ENCODE peak calls at places on chromosomes 11 and 22, in seven cellular contexts. F, L, M, R, B, K and N are unnamed samples. For H4K20me1, the result is how much of the 10 kb centered on the place peaks cover.

GRCh38 chr11:10975287-10975721 is 117.5 kb upstream of the ZBED5 start:
- DNase-seq in F (no peak), L (no peak), M (no peak), R (no peak), B (no peak), K (no peak), N (peak)

GRCh38 chr22:17706451-17706900 is 67.8 kb downstream of the BID start:
- DNase-seq in F (peak), L (peak), M (peak), R (peak), B (peak), K (peak), N (peak)

GRCh38 chr11:118930152-118930712 is 4.5 kb upstream of the BCL9L start:
- DNase-seq in F (peak), L (peak), M (peak), R (peak), B (peak), K (peak), N (peak)

GRCh38 chr11:47641585-47642098 is 717 bp downstream of the MTCH2 start:
- DNase-seq in F (no peak), L (peak), M (no peak), R (no peak), B (peak), K (no peak), N (peak)

GRCh38 chr11:88692306-88692705 is 354.8 kb upstream of the CTSC start:
- DNase-seq in F (no peak), L (no peak), M (no peak), R (no peak), B (no peak), K (no peak), N (no peak)

GRCh38 chr11:10581481-10582019 is 13.1 kb upstream of the LYVE1 start:
- DNase-seq in F (no peak), L (no peak), M (peak), R (peak), B (no peak), K (no peak), N (peak)

GRCh38 chr11:94129505-94130335 is 1.1 kb downstream of the PANX1 start:
- DNase-seq in F (no peak), L (no peak), M (peak), R (peak), B (peak), K (peak), N (no peak)

GRCh38 chr11:11965192-11965591 is 43.2 kb downstream of the DKK3 start:
- DNase-seq in F (no peak), L (no peak), M (no peak), R (no peak), B (no peak), K (no peak), N (no peak)

GRCh38 chr11:33257897-33258630 is 883 bp downstream of the HIPK3 start:
- DNase-seq in F (no peak), L (peak), M (peak), R (peak), B (peak), K (peak), N (peak)

GRCh38 chr11:102868359-102868758 is 6.4 kb downstream of the MMP12 start:
- DNase-seq in F (no peak), L (no peak), M (no peak), R (peak), B (no peak), K (no peak), N (no peak)

GRCh38 chr11:44224867-44225501 is 85.0 kb downstream of the ALX4 start:
- DNase-seq in F (no peak), L (no peak), M (no peak), R (no peak), B (no peak), K (no peak), N (no peak)

GRCh38 chr22:49713003-49713402 is 114.7 kb downstream of the BRD1 start:
- DNase-seq in F (no peak), L (no peak), M (no peak), R (no peak), B (no peak), K (no peak), N (no peak)

GRCh38 chr22:20239063-20239950 is 28.8 kb downstream of the RTN4R start:
- DNase-seq in F (no peak), L (no peak), M (peak), R (peak), B (no peak), K (no peak), N (no peak)
- H3K4me3 ChIP-seq in F (no peak), L (no peak), M (no peak), R (no peak), B (no peak), K (no peak), N (no peak)

GRCh38 chr22:33865248-33865647 is 55.0 kb downstream of the LARGE1 start:
- DNase-seq in F (no peak), L (no peak), M (no peak), R (no peak), B (no peak), K (no peak), N (no peak)
- H4K20me1 ChIP-seq in F (under half), L (under half), M (under half), R (under half), B (under half), K (under half), N (under half)

DNA sequence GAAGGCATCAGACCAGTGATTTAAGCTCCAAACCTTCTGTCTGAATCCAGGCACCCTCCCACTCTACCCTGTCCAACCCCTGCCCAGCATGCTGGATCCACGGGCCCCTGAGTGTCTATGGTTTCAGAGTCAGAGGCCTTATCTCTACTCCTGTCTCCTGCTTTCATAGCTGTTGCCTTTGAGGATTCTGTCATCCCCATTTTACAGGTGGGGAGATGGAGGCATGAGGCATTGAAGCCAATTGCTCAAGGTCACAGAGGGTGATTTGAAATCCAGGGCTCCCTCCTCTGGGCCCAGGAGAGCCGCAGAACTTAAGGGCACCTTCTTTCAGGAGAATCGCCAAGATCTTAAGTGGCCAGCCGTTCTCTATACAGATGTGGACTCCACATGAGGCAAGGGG is 3.1 kb downstream of the KCNJ4 start:
- DNase-seq in F (no peak), L (no peak), M (no peak), R (no peak), B (no peak), K (no peak), N (no peak)
- H3K4me3 ChIP-seq in F (no peak), L (no peak), M (no peak), R (no peak), B (no peak), K (no peak), N (no peak)

GRCh38 chr22:28885939-28886338 is 2.6 kb downstream of the ZNRF3 start:
- DNase-seq in F (no peak), L (no peak), M (no peak), R (no peak), B (no peak), K (no peak), N (peak)

GRCh38 chr22:28891156-28891733 is 7.9 kb downstream of the ZNRF3 start:
- DNase-seq in F (no peak), L (no peak), M (no peak), R (no peak), B (no peak), K (no peak), N (no peak)

GRCh38 chr22:28884754-28885375 is 1.5 kb downstream of the ZNRF3 start:
- DNase-seq in F (no peak), L (peak), M (no peak), R (no peak), B (no peak), K (no peak), N (no peak)

GRCh38 chr22:28889625-28890024 is 6.3 kb downstream of the ZNRF3 start:
- DNase-seq in F (no peak), L (no peak), M (no peak), R (no peak), B (no peak), K (no peak), N (no peak)

DNA sequence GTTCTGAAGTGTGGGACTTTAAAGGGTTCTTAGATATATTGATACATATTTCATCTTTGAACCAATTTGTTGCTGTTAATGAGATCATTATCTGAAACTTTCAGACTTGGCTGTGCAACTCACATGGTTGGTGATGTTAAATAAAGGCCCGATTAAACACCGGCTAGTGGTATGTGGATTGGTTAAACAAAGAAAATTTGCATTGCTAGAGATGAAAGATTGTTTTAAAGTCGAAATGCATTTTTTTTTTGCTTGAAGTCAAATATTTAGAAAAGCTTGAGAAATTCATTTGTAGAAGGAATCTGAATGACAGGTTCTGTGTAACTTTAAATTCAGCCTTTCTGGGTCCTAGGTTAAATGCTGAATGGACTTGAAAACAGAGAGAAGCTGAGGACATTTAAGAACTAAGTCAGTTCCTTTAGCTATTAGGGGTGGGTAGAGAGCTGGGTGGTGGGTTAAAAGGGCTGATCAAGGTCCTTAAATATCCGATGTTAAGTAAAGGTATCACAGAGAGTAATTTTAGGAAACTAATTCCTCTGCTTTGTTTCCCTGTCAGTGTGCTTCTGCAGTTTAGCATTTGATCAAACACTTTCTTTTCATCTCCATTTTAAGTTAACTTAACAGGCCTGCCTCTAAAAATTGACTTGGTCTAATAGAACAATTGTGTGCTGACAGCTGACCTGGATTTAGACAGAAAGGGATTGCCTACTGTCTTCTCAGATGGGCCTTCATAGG is 4.5 kb downstream of the ZNRF3 start:
- DNase-seq in F (no peak), L (no peak), M (no peak), R (no peak), B (no peak), K (no peak), N (no peak)
- H4K20me1 ChIP-seq in F (under half), L (half or more), M (under half), R (under half), B (under half), K (under half), N (under half)

DNA sequence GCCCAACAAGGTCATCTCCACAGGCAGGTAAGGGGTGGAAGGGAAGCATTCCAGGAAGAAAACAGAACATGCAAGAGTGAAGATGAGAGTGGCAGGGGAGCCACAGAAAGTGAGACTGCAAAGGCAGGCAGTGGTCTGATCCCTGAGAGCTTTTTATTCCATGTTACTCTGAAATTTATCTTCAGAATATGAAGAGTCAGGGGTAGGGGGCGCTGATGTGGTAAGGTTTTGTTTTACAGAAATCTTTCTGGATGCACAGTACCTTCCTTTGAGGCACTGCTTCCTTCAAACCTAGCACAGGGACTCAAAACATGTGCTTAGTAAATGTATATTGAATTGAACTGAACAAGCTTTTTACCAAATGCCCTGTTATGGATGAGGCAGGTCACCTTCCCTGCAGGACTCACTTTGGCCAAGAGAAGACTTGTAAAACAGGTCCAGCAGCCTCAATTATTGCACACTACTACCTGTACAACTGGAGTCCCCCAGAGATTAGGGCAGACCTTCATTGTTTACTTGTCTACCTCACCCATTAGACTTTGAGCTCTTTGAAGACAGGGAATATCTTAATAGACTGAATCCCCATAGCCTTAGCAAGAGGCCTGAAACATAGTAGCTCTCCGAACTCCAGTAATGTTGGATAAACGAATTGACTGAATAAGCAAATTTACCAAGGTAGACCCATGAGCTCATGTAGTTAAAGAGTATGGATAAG is 2.2 kb downstream of the PAK1 start:
- DNase-seq in F (no peak), L (peak), M (no peak), R (no peak), B (peak), K (no peak), N (no peak)
- H3K4me3 ChIP-seq in F (peak), L (peak), M (no peak), R (no peak), B (no peak), K (no peak), N (no peak)

GRCh38 chr11:86047275-86047991 is 21.5 kb downstream of the PICALM start:
- DNase-seq in F (no peak), L (no peak), M (no peak), R (peak), B (no peak), K (no peak), N (peak)
- H4K20me1 ChIP-seq in F (under half), L (half or more), M (under half), R (half or more), B (under half), K (under half), N (under half)

GRCh38 chr11:24496728-24497396 is at the start of gene LUZP2:
- DNase-seq in F (no peak), L (peak), M (peak), R (peak), B (no peak), K (no peak), N (peak)

DNA sequence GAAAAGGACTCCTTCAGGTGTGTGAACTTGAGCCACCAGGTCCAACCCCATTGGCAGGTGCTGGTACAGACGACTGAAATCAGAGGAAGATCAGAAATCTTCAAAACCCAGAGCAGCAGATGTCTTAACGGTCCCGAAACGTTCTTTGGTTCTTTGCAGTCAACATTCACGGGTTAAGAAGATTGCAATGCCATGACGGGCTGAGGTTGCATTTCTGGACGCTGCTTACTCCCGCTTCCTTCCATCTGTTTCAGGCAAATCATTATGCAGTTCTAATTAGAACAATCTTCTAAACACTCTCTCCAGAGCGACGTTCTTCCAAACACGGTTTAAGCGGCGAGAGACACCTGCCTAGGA is 504 bp upstream of the LUZP2 start:
- DNase-seq in F (no peak), L (peak), M (no peak), R (peak), B (no peak), K (no peak), N (peak)
- H3K4me3 ChIP-seq in F (no peak), L (peak), M (peak), R (peak), B (no peak), K (no peak), N (peak)